ENCODE peak calls at places on chromosomes 1 and 21, in five cellular contexts. R is A549, H is uterus, K is GM12891, J is upper lobe of left lung. Y is an unnamed sample.

GRCh38 chr1:243842978-243843490 is 7.0 kb downstream of the AKT3 start:
- DNase-seq in K (no peak), H (no peak), J (no peak), R (peak), Y (no peak)

GRCh38 chr21:15967661-15968060 is 237.9 kb downstream of the USP25 start:
- DNase-seq in K (no peak), J (no peak), H (no peak), R (no peak), Y (no peak)

GRCh38 chr1:228459091-228459993 is 27.8 kb upstream of the RNF187 start:
- DNase-seq in K (peak), R (peak), H (peak), J (no peak), Y (no peak)

GRCh38 chr1:19139711-19140110 is 70.4 kb downstream of the UBR4 start:
- DNase-seq in R (no peak), J (no peak), K (no peak), H (no peak), Y (no peak)

GRCh38 chr1:153519242-153519641 is 16.5 kb downstream of the S100A6 start:
- DNase-seq in R (no peak), J (no peak), K (no peak), H (no peak), Y (no peak)

GRCh38 chr1:244654284-244655038 is 1.5 kb downstream of the DESI2 start:
- DNase-seq in J (no peak), R (no peak), H (no peak), K (no peak), Y (no peak)

GRCh38 chr1:50610563-50610962 is 187.3 kb upstream of the DMRTA2 start:
- DNase-seq in H (no peak), R (no peak), K (no peak), J (no peak), Y (no peak)

GRCh38 chr1:227170361-227171166 is 147.7 kb downstream of the CDC42BPA start:
- DNase-seq in J (no peak), K (no peak), R (no peak), H (no peak), Y (no peak)

GRCh38 chr1:11100149-11100493 is 452 bp upstream of the EXOSC10 start:
- DNase-seq in H (peak), K (no peak), J (no peak), R (no peak), Y (no peak)

GRCh38 chr1:155125946-155126493 is 1.7 kb upstream of the EFNA1 start:
- DNase-seq in H (peak), R (no peak), K (no peak), J (peak), Y (peak)

GRCh38 chr21:41634211-41634694 is 126.3 kb upstream of the TMPRSS2 start:
- DNase-seq in J (peak), H (no peak), R (peak), K (no peak), Y (no peak)

GRCh38 chr1:64516803-64517568 is 47.1 kb downstream of the CACHD1 start:
- DNase-seq in R (no peak), J (no peak), K (no peak), H (no peak), Y (no peak)

GRCh38 chr1:45945426-45945825 is 142.0 kb downstream of the MAST2 start:
- DNase-seq in H (no peak), J (no peak), K (no peak), R (no peak), Y (no peak)

GRCh38 chr1:164647211-164647610 is 88.2 kb downstream of the PBX1 start:
- DNase-seq in R (no peak), H (peak), J (no peak), K (no peak), Y (no peak)

GRCh38 chr21:29181799-29182470 is 51.5 kb downstream of the MAP3K7CL start:
- DNase-seq in R (peak), J (no peak), K (no peak), H (no peak), Y (no peak)

GRCh38 chr21:43323244-43324005 is 103.5 kb downstream of the SIK1 start:
- DNase-seq in J (peak), H (peak), K (no peak), R (no peak), Y (peak)

GRCh38 chr1:192877283-192877886 is 68.5 kb downstream of the RGS2 start:
- DNase-seq in J (peak), K (no peak), H (no peak), R (no peak), Y (no peak)

GRCh38 chr1:43473463-43473862 is 19.7 kb upstream of the HYI start:
- DNase-seq in J (no peak), K (no peak), H (no peak), R (no peak), Y (no peak)
- TF ChIP-seq POLR2A in J (no peak), K (no peak), H (no peak), R (no peak), Y (no peak)

DNA sequence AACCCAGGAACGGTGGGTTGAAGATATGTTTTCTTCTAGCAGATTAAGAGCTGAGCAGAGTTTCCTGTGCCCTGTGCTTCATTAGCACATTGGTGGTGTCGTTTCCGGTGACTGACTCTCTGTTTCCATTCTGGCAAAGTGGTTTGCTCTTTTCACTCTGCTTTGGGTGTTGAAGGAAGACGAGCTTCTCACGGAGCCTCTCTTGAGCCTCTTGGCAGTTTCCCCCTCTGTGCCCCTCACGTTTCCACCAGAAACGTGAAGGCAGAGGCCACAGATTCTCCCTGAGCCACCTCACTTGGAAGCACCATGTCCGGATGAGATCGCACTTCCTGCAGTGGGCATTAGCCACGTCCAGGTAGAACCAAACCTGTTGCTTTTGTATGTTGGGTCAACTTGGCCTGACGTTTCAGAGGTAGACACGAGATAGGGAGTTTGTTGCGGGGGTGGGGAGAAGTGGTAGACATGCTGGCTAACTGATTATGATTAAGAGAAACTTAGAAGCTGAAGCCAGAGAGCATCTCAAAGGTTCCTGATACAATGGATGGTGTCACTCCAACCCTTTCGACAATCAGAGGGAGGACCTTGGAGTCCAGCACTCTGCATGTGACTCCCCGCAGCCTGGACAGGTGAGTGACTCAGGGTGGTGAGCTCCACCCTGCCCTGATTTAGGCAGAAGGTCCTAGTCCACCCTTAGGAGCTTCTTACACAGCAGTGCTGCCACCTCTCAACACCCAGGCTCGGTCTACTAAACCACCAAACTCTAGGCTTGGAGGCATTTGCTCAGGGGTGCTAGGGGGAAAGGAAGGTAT is at the start of gene LAX1:
- DNase-seq in K (peak), H (no peak), R (no peak), J (peak), Y (no peak)
- TF ChIP-seq POLR2A in K (peak), H (no peak), R (no peak), J (peak), Y (no peak)

GRCh38 chr1:204409878-204410763 is 1.5 kb downstream of the PPP1R15B start:
- DNase-seq in J (no peak), K (no peak), H (no peak), R (no peak), Y (no peak)
- TF ChIP-seq POLR2A in J (no peak), K (no peak), H (no peak), R (no peak), Y (no peak)

GRCh38 chr1:150282558-150282958 is 204 bp downstream of the CIART start:
- DNase-seq in J (peak), H (no peak), K (no peak), R (no peak), Y (peak)
- TF ChIP-seq POLR2A in J (peak), H (peak), K (no peak), R (no peak), Y (peak)

GRCh38 chr1:21855257-21856096 is 43.4 kb downstream of the LDLRAD2 start:
- DNase-seq in H (no peak), K (no peak), J (no peak), R (peak), Y (no peak)
- TF ChIP-seq POLR2A in H (no peak), K (no peak), J (no peak), R (no peak), Y (no peak)

GRCh38 chr1:85277027-85277625 is 694 bp upstream of the BCL10 start:
- DNase-seq in K (no peak), J (no peak), H (no peak), R (no peak), Y (no peak)

GRCh38 chr1:85280636-85281035 is 4.2 kb upstream of the BCL10 start:
- DNase-seq in J (no peak), K (no peak), R (no peak), H (no peak), Y (no peak)

GRCh38 chr1:85277802-85278201 is 1.4 kb upstream of the BCL10 start:
- DNase-seq in H (no peak), K (no peak), J (no peak), R (no peak), Y (no peak)

GRCh38 chr1:85279463-85280080 is 3.1 kb upstream of the BCL10 start:
- DNase-seq in J (no peak), H (no peak), R (no peak), K (no peak), Y (no peak)

GRCh38 chr1:85278853-85279314 is 2.5 kb upstream of the BCL10 start:
- DNase-seq in K (no peak), H (no peak), R (peak), J (peak), Y (no peak)
- TF ChIP-seq POLR2A in K (no peak), H (no peak), R (no peak), J (no peak), Y (no peak)

GRCh38 chr1:28456078-28456477 is 49.8 kb upstream of the RCC1 start:
- DNase-seq in R (no peak), H (no peak), K (no peak), J (no peak), Y (no peak)
- TF ChIP-seq POLR2A in R (no peak), H (no peak), K (no peak), J (no peak), Y (no peak)

Y was measured in gastrocnemius medialis.